ENCODE peak calls at places on chromosomes 4 and X, in ten cellular contexts. Q is IMR-90; X is activated CD4-positive, alpha-beta T cell treated with anti-CD3 and anti-CD28 coated beads for 4 hours; G is amniotic stem cell; R is T1000; U is stimulated activated CD4-positive, alpha-beta T cell treated with anti-CD3 and anti-CD28 coated beads, TNF-alpha, amount 100 ng/mL, for 48 hours; D is DMS153; S is skeletal muscle cell; A is T-helper 1 cell; F is activated CD4-positive, CD25-positive, alpha-beta regulatory T cell treated with anti-CD3 and anti-CD28 coated beads, Interleukin-2, amount 50 U/mL, for 72 hours. L is an unnamed sample.
A peak's percentile ranks its signal among the peaks of the same experiment; 100 is the strongest.

GRCh38 chr4:16092682-16093319 is 9.0 kb upstream of the PROM1 start:
- DNase-seq in Q (no peak), X (no peak), G (no peak), R (no peak), U (no peak), D (no peak), S (no peak), A (no peak), F (no peak), L (no peak)

GRCh38 chr4:156977435-156978160 is 6.0 kb upstream of the PDGFC start:
- DNase-seq in Q (peak; percentile 97), X (no peak), G (no peak), R (peak; percentile 39), U (no peak), D (no peak), S (peak; percentile 94), A (no peak), F (no peak), L (no peak)

GRCh38 chrX:13647709-13648212 is 5.2 kb upstream of the TCEANC start:
- DNase-seq in Q (peak; percentile 89), X (peak; percentile 69), G (no peak), R (no peak), U (peak; percentile 32), D (peak; percentile 77), S (peak; percentile 48), A (peak; percentile 77), F (peak; percentile 63), L (no peak)

GRCh38 chr4:678765-679481 is 4.6 kb downstream of the MYL5 start:
- DNase-seq in Q (no peak), X (no peak), G (no peak), R (no peak), U (no peak), D (no peak), S (no peak), A (no peak), F (no peak), L (no peak)

GRCh38 chr4:8167815-8168214 is 9.2 kb upstream of the ABLIM2 start:
- DNase-seq in Q (no peak), X (no peak), G (no peak), R (no peak), U (no peak), D (no peak), S (no peak), A (no peak), F (no peak), L (no peak)

GRCh38 chr4:26583538-26583864 is 383 bp upstream of the TBC1D19 start:
- DNase-seq in Q (no peak), X (no peak), G (no peak), R (no peak), U (no peak), D (peak; percentile 50), S (no peak), A (no peak), F (no peak), L (no peak)

GRCh38 chr4:153483432-153484418 is 17.6 kb downstream of the TMEM131L start:
- DNase-seq in Q (peak; percentile 47), X (no peak), G (no peak), R (no peak), U (no peak), D (no peak), S (no peak), A (no peak), F (no peak), L (no peak)

GRCh38 chrX:143486105-143486504 is 31.2 kb downstream of the SPANXN3 start:
- DNase-seq in Q (no peak), X (no peak), G (no peak), R (no peak), U (no peak), D (no peak), S (no peak), A (no peak), F (no peak), L (no peak)

GRCh38 chr4:100062921-100063320 is 112.8 kb upstream of the H2AZ1 start:
- DNase-seq in Q (peak; percentile 7), X (no peak), G (no peak), R (no peak), U (no peak), D (no peak), S (no peak), A (no peak), F (no peak), L (no peak)

GRCh38 chr4:173432430-173432829 is 33.5 kb upstream of the SCRG1 start:
- DNase-seq in Q (no peak), X (no peak), G (no peak), R (no peak), U (no peak), D (no peak), S (no peak), A (no peak), F (no peak), L (no peak)

GRCh38 chrX:119885554-119886428 is 9.9 kb upstream of the AKAP14 start:
- DNase-seq in Q (peak; percentile 13), X (no peak), G (no peak), R (no peak), U (no peak), D (peak; percentile 53), S (no peak), A (peak; percentile 60), F (no peak), L (no peak)

GRCh38 chrX:97027384-97027922 is 143.7 kb downstream of the RPA4 start:
- DNase-seq in Q (peak; percentile 23), X (no peak), G (no peak), R (no peak), U (no peak), D (peak; percentile 59), S (no peak), A (no peak), F (no peak), L (no peak)

GRCh38 chr4:140109626-140110213 is 44.3 kb downstream of the MAML3 start:
- DNase-seq in Q (no peak), X (no peak), G (no peak), R (no peak), U (no peak), D (peak; percentile 50), S (no peak), A (no peak), F (no peak), L (no peak)

GRCh38 chr4:8819421-8820177 is 52.0 kb downstream of the HMX1 start:
- DNase-seq in Q (no peak), X (no peak), G (no peak), R (no peak), U (no peak), D (no peak), S (no peak), A (no peak), F (no peak), L (no peak)

GRCh38 chr4:68950033-68950432 is 1.6 kb downstream of the UGT2A3 start:
- DNase-seq in Q (no peak), X (no peak), G (no peak), R (no peak), U (no peak), D (no peak), S (no peak), A (no peak), F (no peak), L (no peak)

GRCh38 chr4:75831856-75832405 is 70.3 kb downstream of the PPEF2 start:
- DNase-seq in Q (no peak), X (no peak), G (no peak), R (no peak), U (no peak), D (peak; percentile 18), S (no peak), A (no peak), F (no peak), L (no peak)

GRCh38 chr4:88130544-88131305 is 27.7 kb downstream of the ABCG2 start:
- DNase-seq in Q (no peak), X (no peak), G (no peak), R (no peak), U (no peak), D (no peak), S (no peak), A (no peak), F (no peak), L (no peak)

GRCh38 chr4:173448557-173448918 is 49.6 kb upstream of the SCRG1 start:
- DNase-seq in Q (peak; percentile 33), X (no peak), G (no peak), R (no peak), U (no peak), D (peak; percentile 36), S (no peak), A (no peak), F (no peak), L (no peak)

GRCh38 chr4:39591290-39591689 is 47.4 kb downstream of the SMIM14 start:
- DNase-seq in Q (peak; percentile 50), X (no peak), G (no peak), R (no peak), U (no peak), D (no peak), S (no peak), A (no peak), F (no peak), L (no peak)

GRCh38 chrX:133608406-133608805 is 193.1 kb upstream of the GPC4 start:
- DNase-seq in Q (peak; percentile 2), X (no peak), G (no peak), R (no peak), U (no peak), D (no peak), S (peak; percentile 56), A (no peak), F (no peak), L (no peak)

GRCh38 chr4:115668396-115668795 is 555.0 kb upstream of the NDST4 start:
- DNase-seq in Q (no peak), X (no peak), G (no peak), R (no peak), U (no peak), D (no peak), S (no peak), A (no peak), F (no peak), L (no peak)

GRCh38 chr4:3657917-3658913 is 108.0 kb upstream of the ADRA2C start:
- DNase-seq in Q (peak; percentile 90), X (no peak), G (no peak), R (no peak), U (no peak), D (no peak), S (peak; percentile 39), A (no peak), F (no peak), L (no peak)

GRCh38 chr4:88629826-88630225 is 37.5 kb downstream of the HERC3 start:
- DNase-seq in Q (peak; percentile 19), X (no peak), G (no peak), R (no peak), U (no peak), D (no peak), S (no peak), A (no peak), F (no peak), L (no peak)

GRCh38 chr4:138967313-138967712 is 48.3 kb upstream of the NOCT start:
- DNase-seq in Q (no peak), X (no peak), G (no peak), R (no peak), U (no peak), D (no peak), S (no peak), A (no peak), F (no peak), L (peak; percentile 11)

GRCh38 chr4:85741921-85742591 is 267.1 kb downstream of the ARHGAP24 start:
- DNase-seq in Q (no peak), X (no peak), G (no peak), R (no peak), U (no peak), D (peak; percentile 79), S (no peak), A (no peak), F (no peak), L (no peak)

GRCh38 chr4:3136454-3136853 is 62.0 kb downstream of the HTT start:
- DNase-seq in Q (peak; percentile 21), X (no peak), G (no peak), R (no peak), U (no peak), D (no peak), S (no peak), A (no peak), F (no peak), L (no peak)

GRCh38 chr4:1371151-1371830 is 24.3 kb downstream of the UVSSA start:
- DNase-seq in Q (no peak), X (no peak), G (no peak), R (no peak), U (no peak), D (no peak), S (no peak), A (no peak), F (no peak), L (no peak)

GRCh38 chrX:84064164-84064563 is 123.8 kb downstream of the RPS6KA6 start:
- DNase-seq in Q (peak; percentile 71), X (no peak), G (no peak), R (no peak), U (no peak), D (no peak), S (peak; percentile 62), A (no peak), F (no peak), L (no peak)